ENCODE peak calls at places on chromosomes 5 and 9, in five cellular contexts. One of them, this sample, is unnamed.
A peak's percentile ranks its signal among the peaks of the same experiment; 100 is the strongest.

GRCh38 chr5:160048131-160048530 is 39.2 kb downstream of the TTC1 start:
- DNase-seq in frontal cortex: no peak
- DNase-seq in kidney tubule cell: no peak
- DNase-seq in HS-27A: no peak
- DNase-seq in cardiac muscle cell: peak; percentile 42
- DNase-seq in this sample: no peak

GRCh38 chr5:73764586-73764985 is 138.6 kb downstream of the ARHGEF28 start:
- DNase-seq in frontal cortex: no peak
- DNase-seq in kidney tubule cell: peak; percentile 76
- DNase-seq in HS-27A: peak; percentile 64
- DNase-seq in cardiac muscle cell: no peak
- DNase-seq in this sample: peak; percentile 88

GRCh38 chr5:112604741-112605390 is 132.8 kb upstream of the APC start:
- DNase-seq in frontal cortex: no peak
- DNase-seq in kidney tubule cell: no peak
- DNase-seq in HS-27A: no peak
- DNase-seq in cardiac muscle cell: peak; percentile 27
- DNase-seq in this sample: peak; percentile 28

GRCh38 chr5:158810615-158811014 is 289.1 kb downstream of the EBF1 start:
- DNase-seq in frontal cortex: no peak
- DNase-seq in kidney tubule cell: no peak
- DNase-seq in HS-27A: no peak
- DNase-seq in cardiac muscle cell: no peak
- DNase-seq in this sample: no peak

GRCh38 chr5:593511-593910 is 18.6 kb upstream of the CEP72 start:
- DNase-seq in frontal cortex: no peak
- DNase-seq in kidney tubule cell: no peak
- DNase-seq in HS-27A: no peak
- DNase-seq in cardiac muscle cell: no peak
- DNase-seq in this sample: no peak

GRCh38 chr5:33888582-33888981 is 3.2 kb downstream of the ADAMTS12 start:
- DNase-seq in frontal cortex: no peak
- DNase-seq in kidney tubule cell: no peak
- DNase-seq in HS-27A: no peak
- DNase-seq in cardiac muscle cell: peak; percentile 82
- DNase-seq in this sample: no peak

GRCh38 chr5:115599502-115599901 is 2.8 kb downstream of the TICAM2 start:
- DNase-seq in frontal cortex: peak; percentile 14
- DNase-seq in kidney tubule cell: peak; percentile 17
- DNase-seq in HS-27A: no peak
- DNase-seq in cardiac muscle cell: peak; percentile 68
- DNase-seq in this sample: no peak

GRCh38 chr5:113378960-113379541 is 55.7 kb downstream of the TSSK1B start:
- DNase-seq in frontal cortex: peak; percentile 57
- DNase-seq in kidney tubule cell: peak; percentile 52
- DNase-seq in HS-27A: no peak
- DNase-seq in cardiac muscle cell: peak; percentile 69
- DNase-seq in this sample: peak; percentile 77

GRCh38 chr9:119829748-119830147 is 460.5 kb upstream of the BRINP1 start:
- DNase-seq in frontal cortex: no peak
- DNase-seq in kidney tubule cell: no peak
- DNase-seq in HS-27A: no peak
- DNase-seq in cardiac muscle cell: no peak
- DNase-seq in this sample: no peak

GRCh38 chr9:70229026-70229425 is 29.8 kb upstream of the SMC5 start:
- DNase-seq in frontal cortex: no peak
- DNase-seq in kidney tubule cell: no peak
- DNase-seq in HS-27A: no peak
- DNase-seq in cardiac muscle cell: no peak
- DNase-seq in this sample: no peak

GRCh38 chr9:133866946-133867345 is 125.2 kb downstream of the VAV2 start:
- DNase-seq in frontal cortex: no peak
- DNase-seq in kidney tubule cell: no peak
- DNase-seq in HS-27A: no peak
- DNase-seq in cardiac muscle cell: no peak
- DNase-seq in this sample: no peak

GRCh38 chr5:90783460-90784333 is 225.1 kb downstream of the ADGRV1 start:
- DNase-seq in frontal cortex: peak; percentile 7
- DNase-seq in kidney tubule cell: peak; percentile 66
- DNase-seq in HS-27A: no peak
- DNase-seq in cardiac muscle cell: peak; percentile 76
- DNase-seq in this sample: peak; percentile 89

GRCh38 chr9:89021154-89021803 is 30.0 kb downstream of the S1PR3 start:
- DNase-seq in frontal cortex: no peak
- DNase-seq in kidney tubule cell: peak; percentile 92
- DNase-seq in HS-27A: no peak
- DNase-seq in cardiac muscle cell: peak; percentile 88
- DNase-seq in this sample: peak; percentile 87

GRCh38 chr5:71629950-71630349 is 42.8 kb downstream of the MCCC2 start:
- DNase-seq in frontal cortex: no peak
- DNase-seq in kidney tubule cell: no peak
- DNase-seq in HS-27A: no peak
- DNase-seq in cardiac muscle cell: no peak
- DNase-seq in this sample: no peak

GRCh38 chr5:113122053-113122452 is 145.5 kb downstream of the DCP2 start:
- DNase-seq in frontal cortex: no peak
- DNase-seq in kidney tubule cell: no peak
- DNase-seq in HS-27A: no peak
- DNase-seq in cardiac muscle cell: peak; percentile 85
- DNase-seq in this sample: peak; percentile 90

GRCh38 chr5:27144456-27144855 is 106.1 kb upstream of the CDH9 start:
- DNase-seq in frontal cortex: no peak
- DNase-seq in kidney tubule cell: no peak
- DNase-seq in HS-27A: no peak
- DNase-seq in cardiac muscle cell: no peak
- DNase-seq in this sample: peak; percentile 66

GRCh38 chr9:133991211-133991921 is 758 bp downstream of the VAV2 start:
- DNase-seq in frontal cortex: no peak
- DNase-seq in kidney tubule cell: peak; percentile 52
- DNase-seq in HS-27A: no peak
- DNase-seq in cardiac muscle cell: peak; percentile 16
- DNase-seq in this sample: no peak

GRCh38 chr9:127708952-127709587 is 2.3 kb downstream of the CFAP157 start:
- DNase-seq in frontal cortex: no peak
- DNase-seq in kidney tubule cell: no peak
- DNase-seq in HS-27A: no peak
- DNase-seq in cardiac muscle cell: no peak
- DNase-seq in this sample: no peak

GRCh38 chr5:180784497-180785097 is 18.0 kb downstream of the MGAT1 start:
- DNase-seq in frontal cortex: peak; percentile 82
- DNase-seq in kidney tubule cell: peak; percentile 78
- DNase-seq in HS-27A: peak; percentile 35
- DNase-seq in cardiac muscle cell: peak; percentile 88
- DNase-seq in this sample: peak; percentile 92

GRCh38 chr5:181203842-181204560 is 995 bp downstream of the TRIM7 start:
- DNase-seq in frontal cortex: no peak
- DNase-seq in kidney tubule cell: no peak
- DNase-seq in HS-27A: no peak
- DNase-seq in cardiac muscle cell: no peak
- DNase-seq in this sample: no peak

GRCh38 chr5:123937230-123937629 is 425.3 kb downstream of the CSNK1G3 start:
- DNase-seq in frontal cortex: no peak
- DNase-seq in kidney tubule cell: peak; percentile 68
- DNase-seq in HS-27A: peak; percentile 38
- DNase-seq in cardiac muscle cell: peak; percentile 73
- DNase-seq in this sample: peak; percentile 72

GRCh38 chr5:34517249-34517648 is 138.9 kb upstream of the RAI14 start:
- DNase-seq in frontal cortex: no peak
- DNase-seq in kidney tubule cell: peak; percentile 58
- DNase-seq in HS-27A: no peak
- DNase-seq in cardiac muscle cell: peak; percentile 27
- DNase-seq in this sample: peak; percentile 75

GRCh38 chr9:131174681-131175239 is 49.4 kb downstream of the NUP214 start:
- DNase-seq in frontal cortex: no peak
- DNase-seq in kidney tubule cell: no peak
- DNase-seq in HS-27A: no peak
- DNase-seq in cardiac muscle cell: no peak
- DNase-seq in this sample: no peak

This sample was measured in PC-3.